ENCODE peak calls at places on chromosomes 4 and X, in eight cellular contexts. One of them, this sample, is unnamed.

GRCh38 chr4:143341186-143341755 is 4.6 kb downstream of the GAB1 start:
- DNase-seq in right cardiac atrium: no peak
- DNase-seq in fibroblast of mammary gland: no peak
- DNase-seq in fibroblast of lung: no peak
- DNase-seq in body of pancreas: no peak
- DNase-seq in neuronal stem cell: no peak
- DNase-seq in CD8-positive, alpha-beta T cell: no peak
- DNase-seq in HFF-Myc: no peak
- DNase-seq in this sample: no peak

GRCh38 chrX:42085836-42086235 is 162.5 kb upstream of the CASK start:
- DNase-seq in right cardiac atrium: no peak
- DNase-seq in CD8-positive, alpha-beta T cell: no peak
- DNase-seq in HFF-Myc: no peak
- DNase-seq in fibroblast of lung: peak; percentile 46
- DNase-seq in neuronal stem cell: no peak
- DNase-seq in fibroblast of mammary gland: no peak
- DNase-seq in body of pancreas: no peak
- DNase-seq in this sample: peak; percentile 64

GRCh38 chrX:96004386-96004785 is 680.3 kb upstream of the DIAPH2 start:
- DNase-seq in CD8-positive, alpha-beta T cell: no peak
- DNase-seq in HFF-Myc: no peak
- DNase-seq in fibroblast of lung: peak; percentile 58
- DNase-seq in neuronal stem cell: no peak
- DNase-seq in right cardiac atrium: no peak
- DNase-seq in body of pancreas: no peak
- DNase-seq in fibroblast of mammary gland: peak; percentile 57
- DNase-seq in this sample: peak; percentile 84

GRCh38 chr4:70280567-70280966 is 38.2 kb downstream of the CSN3 start:
- DNase-seq in right cardiac atrium: no peak
- DNase-seq in body of pancreas: no peak
- DNase-seq in neuronal stem cell: no peak
- DNase-seq in fibroblast of mammary gland: no peak
- DNase-seq in CD8-positive, alpha-beta T cell: no peak
- DNase-seq in fibroblast of lung: no peak
- DNase-seq in HFF-Myc: no peak
- DNase-seq in this sample: no peak

GRCh38 chr4:39568805-39569204 is 41.6 kb upstream of the UGDH start:
- DNase-seq in CD8-positive, alpha-beta T cell: no peak
- DNase-seq in fibroblast of lung: no peak
- DNase-seq in body of pancreas: peak; percentile 60
- DNase-seq in fibroblast of mammary gland: no peak
- DNase-seq in HFF-Myc: no peak
- DNase-seq in right cardiac atrium: no peak
- DNase-seq in neuronal stem cell: no peak
- DNase-seq in this sample: peak; percentile 94

GRCh38 chr4:56804551-56804950 is 16.9 kb downstream of the SPINK2 start:
- DNase-seq in HFF-Myc: no peak
- DNase-seq in right cardiac atrium: no peak
- DNase-seq in CD8-positive, alpha-beta T cell: no peak
- DNase-seq in fibroblast of lung: peak; percentile 92
- DNase-seq in body of pancreas: no peak
- DNase-seq in fibroblast of mammary gland: peak; percentile 40
- DNase-seq in neuronal stem cell: no peak
- DNase-seq in this sample: peak; percentile 88

GRCh38 chr4:168803727-168804126 is 206.3 kb downstream of the CBR4 start:
- DNase-seq in CD8-positive, alpha-beta T cell: no peak
- DNase-seq in right cardiac atrium: no peak
- DNase-seq in fibroblast of mammary gland: peak; percentile 72
- DNase-seq in body of pancreas: no peak
- DNase-seq in neuronal stem cell: no peak
- DNase-seq in HFF-Myc: peak; percentile 45
- DNase-seq in fibroblast of lung: peak; percentile 95
- DNase-seq in this sample: peak; percentile 100

GRCh38 chr4:181737744-181738143 is 505.5 kb upstream of the TENM3 start:
- DNase-seq in right cardiac atrium: no peak
- DNase-seq in neuronal stem cell: no peak
- DNase-seq in fibroblast of lung: no peak
- DNase-seq in body of pancreas: no peak
- DNase-seq in HFF-Myc: no peak
- DNase-seq in fibroblast of mammary gland: no peak
- DNase-seq in CD8-positive, alpha-beta T cell: no peak
- DNase-seq in this sample: no peak

GRCh38 chrX:72714471-72714916 is 388 bp upstream of the PHKA1 start:
- DNase-seq in CD8-positive, alpha-beta T cell: no peak
- DNase-seq in body of pancreas: peak; percentile 82
- DNase-seq in right cardiac atrium: peak; percentile 89
- DNase-seq in neuronal stem cell: peak; percentile 5
- DNase-seq in fibroblast of lung: peak; percentile 73
- DNase-seq in HFF-Myc: no peak
- DNase-seq in fibroblast of mammary gland: peak; percentile 77
- DNase-seq in this sample: peak; percentile 53

GRCh38 chr4:16579866-16580265 is 318.6 kb downstream of the LDB2 start:
- DNase-seq in fibroblast of mammary gland: peak; percentile 60
- DNase-seq in right cardiac atrium: no peak
- DNase-seq in body of pancreas: no peak
- DNase-seq in fibroblast of lung: peak; percentile 82
- DNase-seq in HFF-Myc: no peak
- DNase-seq in neuronal stem cell: no peak
- DNase-seq in CD8-positive, alpha-beta T cell: no peak
- DNase-seq in this sample: no peak

GRCh38 chr4:53563824-53564223 is 27.5 kb downstream of the LNX1 start:
- DNase-seq in fibroblast of mammary gland: peak; percentile 88
- DNase-seq in neuronal stem cell: no peak
- DNase-seq in right cardiac atrium: no peak
- DNase-seq in fibroblast of lung: peak; percentile 98
- DNase-seq in CD8-positive, alpha-beta T cell: no peak
- DNase-seq in body of pancreas: no peak
- DNase-seq in HFF-Myc: peak; percentile 45
- DNase-seq in this sample: peak; percentile 74

GRCh38 chr4:118756429-118756828 is 71.2 kb downstream of the METTL14 start:
- DNase-seq in neuronal stem cell: no peak
- DNase-seq in CD8-positive, alpha-beta T cell: no peak
- DNase-seq in fibroblast of mammary gland: no peak
- DNase-seq in fibroblast of lung: no peak
- DNase-seq in HFF-Myc: no peak
- DNase-seq in body of pancreas: no peak
- DNase-seq in right cardiac atrium: no peak
- DNase-seq in this sample: no peak
- H3K4me3 ChIP-seq in neuronal stem cell: no peak overlapping the region
- H3K4me3 ChIP-seq in CD8-positive, alpha-beta T cell: no peak overlapping the region
- H3K4me3 ChIP-seq in fibroblast of mammary gland: no peak overlapping the region
- H3K4me3 ChIP-seq in fibroblast of lung: no peak overlapping the region
- H3K4me3 ChIP-seq in HFF-Myc: no peak overlapping the region
- H3K4me3 ChIP-seq in body of pancreas: no peak overlapping the region
- H3K4me3 ChIP-seq in right cardiac atrium: no peak overlapping the region
- H3K4me3 ChIP-seq in this sample: no peak overlapping the region

GRCh38 chr4:8314691-8315255 is 45.2 kb downstream of the HTRA3 start:
- DNase-seq in neuronal stem cell: no peak
- DNase-seq in fibroblast of mammary gland: no peak
- DNase-seq in fibroblast of lung: no peak
- DNase-seq in CD8-positive, alpha-beta T cell: no peak
- DNase-seq in HFF-Myc: no peak
- DNase-seq in right cardiac atrium: no peak
- DNase-seq in body of pancreas: peak; percentile 4
- DNase-seq in this sample: no peak
- H3K4me3 ChIP-seq in neuronal stem cell: no peak overlapping the region
- H3K4me3 ChIP-seq in fibroblast of mammary gland: no peak overlapping the region
- H3K4me3 ChIP-seq in fibroblast of lung: no peak overlapping the region
- H3K4me3 ChIP-seq in CD8-positive, alpha-beta T cell: no peak overlapping the region
- H3K4me3 ChIP-seq in HFF-Myc: no peak overlapping the region
- H3K4me3 ChIP-seq in right cardiac atrium: no peak overlapping the region
- H3K4me3 ChIP-seq in body of pancreas: no peak overlapping the region
- H3K4me3 ChIP-seq in this sample: no peak overlapping the region

DNA sequence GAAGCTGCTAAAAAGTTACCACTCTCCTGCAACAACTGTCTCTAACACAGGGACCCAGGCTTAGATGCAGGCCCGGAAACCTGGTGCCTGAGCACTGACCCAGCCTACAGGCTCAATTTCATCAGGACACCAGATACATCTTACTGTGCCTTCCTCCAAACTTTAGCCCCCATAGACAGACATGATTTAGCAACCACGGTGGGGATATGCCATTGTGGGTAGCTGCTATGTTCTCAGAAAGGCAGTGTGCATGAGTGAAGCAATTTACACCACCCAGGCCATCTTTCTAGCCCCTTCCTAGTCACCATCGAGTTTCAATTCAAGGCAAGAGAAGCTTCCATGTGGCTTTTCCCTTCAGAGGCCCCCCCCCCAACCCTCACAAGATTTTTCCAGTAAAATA is 2.7 kb downstream of the HS3ST1 start:
- DNase-seq in neuronal stem cell: no peak
- DNase-seq in HFF-Myc: no peak
- DNase-seq in CD8-positive, alpha-beta T cell: no peak
- DNase-seq in fibroblast of mammary gland: no peak
- DNase-seq in right cardiac atrium: no peak
- DNase-seq in body of pancreas: no peak
- DNase-seq in fibroblast of lung: no peak
- DNase-seq in this sample: no peak
- H3K4me3 ChIP-seq in neuronal stem cell: no peak overlapping the region
- H3K4me3 ChIP-seq in HFF-Myc: no peak overlapping the region
- H3K4me3 ChIP-seq in CD8-positive, alpha-beta T cell: no peak overlapping the region
- H3K4me3 ChIP-seq in fibroblast of mammary gland: no peak overlapping the region
- H3K4me3 ChIP-seq in right cardiac atrium: no peak overlapping the region
- H3K4me3 ChIP-seq in body of pancreas: no peak overlapping the region
- H3K4me3 ChIP-seq in fibroblast of lung: no peak overlapping the region
- H3K4me3 ChIP-seq in this sample: no peak overlapping the region

GRCh38 chrX:136650811-136651210 is 2.9 kb downstream of the CD40LG start:
- DNase-seq in fibroblast of mammary gland: no peak
- DNase-seq in neuronal stem cell: no peak
- DNase-seq in HFF-Myc: no peak
- DNase-seq in CD8-positive, alpha-beta T cell: no peak
- DNase-seq in body of pancreas: no peak
- DNase-seq in right cardiac atrium: no peak
- DNase-seq in fibroblast of lung: no peak
- DNase-seq in this sample: no peak

GRCh38 chrX:136652822-136653723 is 5.1 kb downstream of the CD40LG start:
- DNase-seq in body of pancreas: no peak
- DNase-seq in fibroblast of mammary gland: peak; percentile 40
- DNase-seq in fibroblast of lung: no peak
- DNase-seq in HFF-Myc: no peak
- DNase-seq in neuronal stem cell: no peak
- DNase-seq in CD8-positive, alpha-beta T cell: no peak
- DNase-seq in right cardiac atrium: peak; percentile 60
- DNase-seq in this sample: no peak

GRCh38 chrX:136643243-136643642 is 4.7 kb upstream of the CD40LG start:
- DNase-seq in right cardiac atrium: no peak
- DNase-seq in neuronal stem cell: no peak
- DNase-seq in fibroblast of mammary gland: no peak
- DNase-seq in HFF-Myc: no peak
- DNase-seq in body of pancreas: no peak
- DNase-seq in fibroblast of lung: no peak
- DNase-seq in CD8-positive, alpha-beta T cell: no peak
- DNase-seq in this sample: no peak

GRCh38 chrX:136646602-136647239 is 1.2 kb upstream of the CD40LG start:
- DNase-seq in neuronal stem cell: no peak
- DNase-seq in body of pancreas: no peak
- DNase-seq in fibroblast of lung: no peak
- DNase-seq in fibroblast of mammary gland: no peak
- DNase-seq in right cardiac atrium: no peak
- DNase-seq in CD8-positive, alpha-beta T cell: no peak
- DNase-seq in HFF-Myc: no peak
- DNase-seq in this sample: no peak

GRCh38 chrX:136647969-136648368 is at the start of gene CD40LG:
- DNase-seq in HFF-Myc: no peak
- DNase-seq in fibroblast of lung: no peak
- DNase-seq in CD8-positive, alpha-beta T cell: no peak
- DNase-seq in fibroblast of mammary gland: no peak
- DNase-seq in body of pancreas: no peak
- DNase-seq in neuronal stem cell: no peak
- DNase-seq in right cardiac atrium: no peak
- DNase-seq in this sample: no peak
- H3K4me3 ChIP-seq in HFF-Myc: no peak within 1 kb of the TSS
- H3K4me3 ChIP-seq in fibroblast of lung: no peak within 1 kb of the TSS
- H3K4me3 ChIP-seq in CD8-positive, alpha-beta T cell: no peak within 1 kb of the TSS
- H3K4me3 ChIP-seq in fibroblast of mammary gland: no peak within 1 kb of the TSS
- H3K4me3 ChIP-seq in body of pancreas: no peak within 1 kb of the TSS
- H3K4me3 ChIP-seq in neuronal stem cell: no peak within 1 kb of the TSS
- H3K4me3 ChIP-seq in right cardiac atrium: no peak within 1 kb of the TSS
- H3K4me3 ChIP-seq in this sample: no peak within 1 kb of the TSS

DNA sequence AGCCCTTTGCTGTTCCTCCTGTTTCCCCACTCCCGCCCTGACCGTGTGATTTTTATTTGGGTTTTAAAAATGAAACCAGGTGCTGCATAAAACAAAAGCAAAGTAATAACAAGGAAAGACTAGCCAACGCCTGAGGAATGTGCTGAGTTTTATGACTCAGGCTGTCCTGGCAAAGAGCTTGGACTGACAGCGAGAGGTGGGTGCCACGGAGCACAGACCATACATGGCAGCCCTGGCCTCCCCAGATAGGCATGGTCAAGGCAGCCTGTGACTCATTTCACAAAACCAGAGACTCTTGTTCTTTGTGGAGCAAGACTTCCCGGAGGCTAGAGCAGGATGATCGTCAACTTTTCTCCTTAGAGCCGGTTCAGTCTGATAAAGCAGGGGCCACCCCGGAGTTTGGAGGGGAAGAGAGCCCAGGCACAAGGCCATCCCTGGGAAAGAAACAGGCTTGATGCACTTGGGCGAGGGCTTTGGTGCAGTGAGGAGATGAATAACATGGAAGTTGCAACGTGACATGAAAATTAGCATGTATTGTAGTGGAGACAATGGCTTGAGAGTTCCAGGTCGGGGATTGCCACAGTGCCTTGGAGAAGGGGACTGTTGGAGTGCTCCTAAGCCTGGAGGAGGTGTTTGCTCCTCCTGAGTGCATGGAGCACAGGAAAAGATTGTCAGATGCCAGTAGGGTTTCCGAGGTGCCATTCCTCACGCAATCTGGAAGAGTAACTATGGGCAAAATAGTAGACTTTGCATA is 54.8 kb downstream of the C4orf51 start:
- DNase-seq in fibroblast of mammary gland: peak; percentile 97
- DNase-seq in body of pancreas: peak; percentile 86
- DNase-seq in neuronal stem cell: no peak
- DNase-seq in CD8-positive, alpha-beta T cell: no peak
- DNase-seq in right cardiac atrium: peak; percentile 76
- DNase-seq in HFF-Myc: peak; percentile 91
- DNase-seq in fibroblast of lung: peak; percentile 99
- DNase-seq in this sample: peak; percentile 99
- H3K4me3 ChIP-seq in fibroblast of mammary gland: peak overlapping the region; percentile 26
- H3K4me3 ChIP-seq in body of pancreas: no peak overlapping the region
- H3K4me3 ChIP-seq in neuronal stem cell: no peak overlapping the region
- H3K4me3 ChIP-seq in CD8-positive, alpha-beta T cell: no peak overlapping the region
- H3K4me3 ChIP-seq in right cardiac atrium: no peak overlapping the region
- H3K4me3 ChIP-seq in HFF-Myc: peak overlapping the region; percentile 14
- H3K4me3 ChIP-seq in fibroblast of lung: peak overlapping the region; percentile 27
- H3K4me3 ChIP-seq in this sample: peak overlapping the region; percentile 22

GRCh38 chrX:140507982-140508305 is 3.1 kb upstream of the SOX3 start:
- DNase-seq in CD8-positive, alpha-beta T cell: no peak
- DNase-seq in neuronal stem cell: peak; percentile 75
- DNase-seq in right cardiac atrium: no peak
- DNase-seq in body of pancreas: no peak
- DNase-seq in fibroblast of mammary gland: no peak
- DNase-seq in fibroblast of lung: no peak
- DNase-seq in HFF-Myc: no peak
- DNase-seq in this sample: peak; percentile 5
- H3K4me3 ChIP-seq in CD8-positive, alpha-beta T cell: no peak overlapping the region
- H3K4me3 ChIP-seq in neuronal stem cell: peak overlapping the region; percentile 78
- H3K4me3 ChIP-seq in right cardiac atrium: no peak overlapping the region
- H3K4me3 ChIP-seq in body of pancreas: no peak overlapping the region
- H3K4me3 ChIP-seq in fibroblast of mammary gland: no peak overlapping the region
- H3K4me3 ChIP-seq in fibroblast of lung: no peak overlapping the region
- H3K4me3 ChIP-seq in HFF-Myc: no peak overlapping the region
- H3K4me3 ChIP-seq in this sample: no peak overlapping the region

This sample was measured in bronchial epithelial cell.